ENCODE peak calls at places on chromosomes 7 and 10, in seven cellular contexts. H, S, V, O, P, C and B are unnamed samples.
A peak's percentile ranks its signal among the peaks of the same experiment; 100 is the strongest.

GRCh38 chr7:70723339-70723738 is 408.6 kb upstream of the GALNT17 start:
- DNase-seq in S (no peak), H (no peak), P (no peak), V (no peak), O (no peak), C (no peak), B (no peak)

GRCh38 chr7:152136623-152137022 is 111.1 kb downstream of the GALNT11 start:
- DNase-seq in S (no peak), P (no peak), H (no peak), O (no peak), V (no peak), C (peak; percentile 41), B (no peak)

GRCh38 chr10:19169684-19170083 is 121.1 kb downstream of the MALRD1 start:
- DNase-seq in H (no peak), C (no peak), O (no peak), P (no peak), V (no peak), S (no peak), B (no peak)

GRCh38 chr10:92290076-92290836 is 622 bp downstream of the CPEB3 start:
- DNase-seq in C (peak; percentile 38), O (peak; percentile 54), P (peak; percentile 66), V (peak; percentile 21), S (no peak), H (no peak), B (no peak)

GRCh38 chr7:102304668-102305067 is 18.0 kb downstream of the SH2B2 start:
- DNase-seq in C (no peak), V (no peak), H (peak; percentile 79), P (no peak), O (no peak), S (no peak), B (no peak)

GRCh38 chr10:21926358-21926890 is 77.1 kb downstream of the DNAJC1 start:
- DNase-seq in H (no peak), C (no peak), O (peak; percentile 62), P (no peak), S (no peak), V (no peak), B (no peak)

GRCh38 chr10:124619195-124619594 is 125.0 kb downstream of the FAM53B start:
- DNase-seq in O (peak; percentile 61), S (no peak), C (no peak), P (no peak), V (no peak), H (no peak), B (no peak)

GRCh38 chr10:79399242-79399831 is 46.1 kb downstream of the ZCCHC24 start:
- DNase-seq in P (peak; percentile 92), O (peak; percentile 53), V (peak; percentile 87), C (peak; percentile 98), S (peak; percentile 91), H (peak; percentile 86), B (peak; percentile 78)

GRCh38 chr7:119482209-119482608 is 790.8 kb upstream of the KCND2 start:
- DNase-seq in V (no peak), C (no peak), H (peak; percentile 43), P (no peak), O (peak; percentile 11), S (no peak), B (no peak)

GRCh38 chr7:128094111-128094570 is 62.9 kb upstream of the LRRC4 start:
- DNase-seq in H (no peak), V (no peak), O (no peak), C (no peak), P (no peak), S (no peak), B (no peak)

GRCh38 chr10:3264178-3264867 is 91.7 kb upstream of the PITRM1 start:
- DNase-seq in O (no peak), P (no peak), H (peak; percentile 83), S (no peak), V (no peak), C (no peak), B (no peak)

GRCh38 chr10:102120142-102120986 is at the start of gene LDB1:
- DNase-seq in H (peak; percentile 95), V (peak; percentile 67), S (peak; percentile 88), C (peak; percentile 79), P (peak; percentile 86), O (peak; percentile 77), B (peak; percentile 42)
- TF ChIP-seq CTCF in H (peak; percentile 19), V (no peak), S (no peak), C (no peak), P (peak; percentile 34), O (peak; percentile 25), B (no peak)

DNA sequence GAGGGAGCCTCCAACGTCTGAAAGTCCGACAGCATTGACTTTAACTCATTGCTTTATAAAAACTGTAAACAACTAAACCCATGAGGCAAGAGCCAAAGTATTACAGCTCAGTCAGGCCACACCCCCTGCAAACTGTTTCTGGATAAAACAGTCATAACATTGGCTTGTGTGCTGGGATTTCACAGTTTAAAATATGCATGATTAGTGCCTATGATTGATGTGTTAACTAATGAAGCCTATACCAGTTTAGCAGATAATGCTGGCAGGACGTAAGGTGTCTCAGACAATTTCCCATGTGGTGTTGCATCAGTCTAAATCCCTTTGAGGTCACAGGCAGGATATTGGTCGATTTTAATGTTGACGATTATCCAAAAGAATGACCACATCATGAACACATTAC is 445.8 kb downstream of the GFRA1 start:
- DNase-seq in O (no peak), P (no peak), C (peak; percentile 95), V (no peak), H (no peak), S (no peak), B (no peak)
- TF ChIP-seq CTCF in O (no peak), P (no peak), C (no peak), V (no peak), H (no peak), S (no peak), B (no peak)

GRCh38 chr7:157219154-157219553 is 80.4 kb downstream of the UBE3C start:
- DNase-seq in P (no peak), S (no peak), H (no peak), V (no peak), O (no peak), C (no peak), B (no peak)

GRCh38 chr7:157220916-157221569 is 82.3 kb downstream of the UBE3C start:
- DNase-seq in V (no peak), C (no peak), O (no peak), S (no peak), H (no peak), P (no peak), B (no peak)

GRCh38 chr7:157228864-157229422 is 90.2 kb downstream of the UBE3C start:
- DNase-seq in O (no peak), S (no peak), V (no peak), C (peak; percentile 30), H (no peak), P (no peak), B (no peak)

GRCh38 chr7:157224627-157225026 is 85.9 kb downstream of the UBE3C start:
- DNase-seq in H (no peak), S (no peak), P (no peak), O (no peak), C (peak; percentile 44), V (no peak), B (no peak)
- TF ChIP-seq CTCF in H (no peak), S (no peak), P (no peak), O (peak; percentile 27), C (peak; percentile 31), V (no peak), B (no peak)

GRCh38 chr10:102645741-102646609 is 1.7 kb downstream of the TRIM8 start:
- DNase-seq in V (peak; percentile 94), H (peak; percentile 95), C (peak; percentile 97), P (peak; percentile 96), S (peak; percentile 90), O (peak; percentile 96), B (peak; percentile 68)

GRCh38 chr10:102643346-102644065 is 773 bp upstream of the TRIM8 start:
- DNase-seq in S (peak; percentile 81), V (peak; percentile 48), O (peak; percentile 58), C (peak; percentile 76), P (peak; percentile 85), H (peak; percentile 89), B (no peak)

GRCh38 chr10:102644066-102644645 is at the start of gene TRIM8:
- DNase-seq in V (no peak), O (peak; percentile 52), H (peak; percentile 94), C (no peak), P (no peak), S (no peak), B (no peak)

GRCh38 chr10:102645388-102645740 is 1.1 kb downstream of the TRIM8 start:
- DNase-seq in H (peak; percentile 91), V (peak; percentile 74), O (no peak), P (peak; percentile 93), S (peak; percentile 80), C (no peak), B (peak; percentile 61)

GRCh38 chr10:102644646-102645387 is 538 bp downstream of the TRIM8 start:
- DNase-seq in H (peak; percentile 97), C (peak; percentile 72), V (peak; percentile 76), O (peak; percentile 72), S (peak; percentile 84), P (peak; percentile 90), B (no peak)
- TF ChIP-seq CTCF in H (peak; percentile 54), C (peak; percentile 47), V (peak; percentile 66), O (peak; percentile 58), S (peak; percentile 43), P (peak; percentile 86), B (peak; percentile 65)

DNA sequence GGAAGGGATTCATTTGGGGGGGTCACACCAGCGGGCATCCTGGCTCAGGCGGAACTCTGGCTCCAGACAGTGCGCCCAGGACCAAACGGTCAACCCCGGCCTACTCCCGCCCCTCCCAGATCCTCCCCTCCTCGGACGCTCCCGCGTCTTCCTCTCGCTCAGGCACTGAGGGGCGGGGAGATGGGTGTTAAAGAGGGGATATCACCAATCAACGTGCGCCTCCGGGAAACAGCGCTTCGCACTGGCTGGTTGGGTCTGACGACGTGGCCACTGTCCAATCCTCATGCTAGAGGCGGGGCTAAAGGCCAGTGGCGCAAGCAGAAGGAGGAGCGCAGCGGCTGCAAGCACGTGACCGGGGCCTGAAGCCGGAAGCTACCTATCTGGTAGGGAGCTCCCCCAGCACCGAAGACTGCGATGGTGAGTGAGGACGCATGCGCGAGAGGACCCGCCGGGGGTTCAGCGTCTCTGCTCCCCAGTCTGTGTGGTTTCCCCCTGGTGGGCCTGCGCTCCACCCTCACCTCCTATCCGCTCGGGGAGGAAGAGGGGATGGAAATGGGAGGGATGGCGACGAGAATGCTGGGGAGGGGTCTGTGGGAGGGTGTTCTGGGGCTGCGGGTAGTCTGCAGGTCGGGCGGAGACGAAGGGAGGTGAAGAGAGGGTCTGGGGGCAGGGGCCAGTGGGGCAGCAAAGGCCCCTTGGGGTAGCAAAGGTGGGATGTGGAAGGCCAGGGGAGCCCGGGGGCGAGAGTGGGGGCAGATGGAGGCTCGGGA is at the start of gene LAMTOR4:
- DNase-seq in P (peak; percentile 99), O (peak; percentile 98), H (peak; percentile 100), C (peak; percentile 99), V (peak; percentile 99), S (peak; percentile 99), B (peak; percentile 97)
- TF ChIP-seq CTCF in P (no peak), O (no peak), H (peak; percentile 17), C (no peak), V (peak; percentile 23), S (no peak), B (no peak)